ENCODE peak calls at places on chromosomes 3 and 15, in ten cellular contexts. O is HL-60; D is neural progenitor cell; V is WERI-Rb-1; S is CD8-positive, alpha-beta T cell; G is mesothelial cell of epicardium; H is fibroblast of pulmonary artery; U is adrenal gland; J is AG04450; M is GM23338. K is an unnamed sample.

GRCh38 chr3:150446470-150446977 is 38.4 kb downstream of the TSC22D2 start:
- DNase-seq in M (no peak), U (no peak), H (no peak), O (no peak), D (no peak), S (no peak), V (no peak), G (no peak), J (no peak), K (no peak)

GRCh38 chr3:130480736-130481135 is 36.2 kb upstream of the COL6A6 start:
- DNase-seq in G (no peak), J (peak), M (peak), V (peak), U (peak), H (peak), D (peak), S (no peak), O (peak), K (peak)

GRCh38 chr3:14550651-14551611 is 10.8 kb upstream of the GRIP2 start:
- DNase-seq in J (no peak), U (peak), S (no peak), H (peak), O (no peak), M (no peak), D (peak), G (no peak), V (peak), K (no peak)

GRCh38 chr3:117661636-117662095 is 952.1 kb downstream of the TUSC7 start:
- DNase-seq in V (no peak), S (no peak), G (no peak), H (peak), O (no peak), J (peak), D (no peak), U (no peak), M (no peak), K (no peak)

GRCh38 chr3:149402481-149402880 is 25.0 kb upstream of the TM4SF1 start:
- DNase-seq in O (no peak), G (no peak), H (no peak), D (no peak), V (no peak), J (no peak), U (no peak), M (no peak), S (no peak), K (no peak)

GRCh38 chr3:192879346-192880031 is 38.2 kb downstream of the MB21D2 start:
- DNase-seq in J (peak), S (no peak), U (peak), G (peak), O (no peak), D (peak), H (peak), M (peak), V (no peak), K (no peak)

GRCh38 chr3:194019766-194020165 is 116.2 kb upstream of the HES1 start:
- DNase-seq in H (no peak), U (no peak), V (no peak), D (no peak), M (peak), J (no peak), G (no peak), O (no peak), S (no peak), K (peak)

GRCh38 chr15:70532536-70533186 is 230.7 kb downstream of the UACA start:
- DNase-seq in M (no peak), U (no peak), H (no peak), J (no peak), O (no peak), D (no peak), G (no peak), S (no peak), V (no peak), K (no peak)

GRCh38 chr15:67836477-67836876 is 3.4 kb downstream of the RNU6-1 start:
- DNase-seq in G (no peak), V (peak), J (no peak), U (peak), S (peak), D (peak), O (no peak), M (peak), H (peak), K (no peak)

GRCh38 chr15:71588746-71589145 is 221.6 kb upstream of the NR2E3 start:
- DNase-seq in D (no peak), U (no peak), O (no peak), J (peak), S (no peak), V (no peak), M (peak), H (peak), G (no peak), K (no peak)

GRCh38 chr15:32774022-32774421 is 56.2 kb downstream of the GREM1 start:
- DNase-seq in J (peak), M (no peak), D (no peak), H (peak), S (no peak), G (no peak), U (no peak), O (no peak), V (no peak), K (no peak)

GRCh38 chr15:70275461-70276138 is 177.9 kb upstream of the TLE3 start:
- DNase-seq in U (no peak), D (no peak), G (no peak), S (no peak), H (no peak), O (no peak), V (no peak), J (no peak), M (no peak), K (no peak)

GRCh38 chr3:113698213-113698742 is 1.8 kb upstream of the USF3 start:
- DNase-seq in V (no peak), G (no peak), D (no peak), S (no peak), J (no peak), H (no peak), U (no peak), M (no peak), O (no peak), K (no peak)

GRCh38 chr15:89469331-89470107 is 26.9 kb downstream of the RHCG start:
- DNase-seq in M (peak), V (peak), G (no peak), O (no peak), H (no peak), D (peak), J (no peak), U (no peak), S (no peak), K (no peak)

GRCh38 chr3:45909542-45909941 is 23.2 kb downstream of the CCR9 start:
- DNase-seq in O (no peak), U (no peak), H (no peak), V (no peak), M (no peak), S (no peak), J (no peak), G (no peak), D (no peak), K (no peak)

GRCh38 chr3:162168715-162169114 is 672.1 kb downstream of the OTOL1 start:
- DNase-seq in O (no peak), V (no peak), D (no peak), M (no peak), U (no peak), H (no peak), J (no peak), S (no peak), G (no peak), K (no peak)

GRCh38 chr3:184373422-184373821 is 4.6 kb downstream of the THPO start:
- DNase-seq in H (peak), V (no peak), D (no peak), G (no peak), O (no peak), U (peak), S (no peak), J (no peak), M (no peak), K (no peak)

DNA sequence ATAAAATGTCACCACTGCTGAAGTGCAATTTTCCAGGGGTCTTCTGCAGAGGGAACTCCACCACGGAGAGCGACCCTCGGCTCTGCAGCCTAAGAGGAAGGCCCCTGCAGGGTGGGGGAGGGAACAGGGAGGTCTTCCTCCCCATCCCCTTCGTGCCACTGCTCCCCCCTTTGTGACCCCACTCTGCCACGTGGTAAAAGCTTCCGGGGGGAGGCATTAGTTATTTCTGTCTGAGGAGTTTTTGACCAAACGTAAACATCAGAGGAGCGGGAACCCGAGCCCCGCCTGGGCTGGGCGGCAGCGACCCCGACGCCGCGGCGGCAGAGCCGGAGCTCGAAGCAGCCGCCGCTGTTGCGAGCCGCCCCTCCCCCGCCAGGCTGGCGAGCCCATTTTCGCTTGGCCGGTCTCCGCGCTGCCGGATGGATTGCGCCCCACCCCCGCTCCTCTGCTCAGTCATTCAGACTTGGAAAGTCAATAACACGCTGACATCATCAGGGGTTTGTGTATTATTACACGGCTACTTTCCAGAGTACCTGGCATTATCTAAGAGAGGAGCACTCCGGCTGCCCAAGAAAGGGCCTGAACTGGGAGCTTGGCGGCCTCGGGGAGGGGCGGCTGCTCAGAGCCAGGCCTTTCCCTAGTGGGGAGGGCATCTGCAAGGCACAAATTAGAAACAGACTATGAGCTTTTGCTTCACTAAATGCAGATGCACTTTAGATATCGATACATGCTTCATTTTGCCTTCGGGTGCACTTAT is 162.5 kb upstream of the TBL1XR1 start:
- DNase-seq in S (peak), G (peak), U (peak), H (peak), M (peak), J (peak), D (peak), V (peak), O (peak), K (peak)
- TF ChIP-seq CTCF in S (no peak), G (no peak), U (peak), H (no peak), M (no peak), J (peak), D (no peak), V (no peak), O (no peak), K (no peak)

DNA sequence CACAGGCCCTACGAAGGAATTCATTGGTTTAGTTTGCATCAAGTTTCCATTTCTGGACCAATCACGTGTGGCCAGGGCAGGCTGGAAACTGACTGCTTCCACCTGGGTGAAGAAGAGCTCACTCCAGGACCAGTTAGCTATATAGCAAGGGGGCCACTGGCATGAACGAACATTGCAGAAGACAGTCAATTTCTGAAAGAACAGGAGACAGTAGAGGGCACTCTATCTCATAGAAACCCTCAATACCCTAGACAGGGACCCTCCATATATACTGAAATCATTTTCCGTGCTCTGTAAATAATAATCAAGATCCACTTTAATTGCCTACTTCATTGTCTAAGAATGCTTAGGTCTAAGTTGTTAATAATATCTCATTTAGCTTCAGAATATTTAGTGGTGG is 215.6 kb downstream of the CADPS start:
- DNase-seq in O (no peak), U (no peak), S (no peak), G (no peak), D (no peak), J (no peak), M (peak), V (no peak), H (no peak), K (no peak)
- TF ChIP-seq CTCF in O (no peak), U (no peak), S (no peak), G (no peak), D (peak), J (no peak), M (peak), V (peak), H (no peak), K (no peak)

GRCh38 chr3:57681691-57682090 is 11.2 kb downstream of the DENND6A start:
- DNase-seq in V (no peak), D (no peak), S (no peak), M (no peak), U (no peak), H (no peak), O (no peak), G (no peak), J (no peak), K (no peak)

GRCh38 chr3:57683286-57683685 is 9.6 kb downstream of the DENND6A start:
- DNase-seq in J (no peak), O (no peak), M (no peak), G (no peak), D (no peak), S (no peak), H (no peak), V (no peak), U (no peak), K (no peak)

GRCh38 chr3:57680046-57680445 is 12.8 kb downstream of the DENND6A start:
- DNase-seq in D (no peak), U (no peak), V (no peak), G (no peak), J (no peak), M (no peak), S (no peak), O (no peak), H (no peak), K (no peak)

GRCh38 chr3:57682284-57682683 is 10.6 kb downstream of the DENND6A start:
- DNase-seq in D (no peak), J (no peak), U (no peak), M (no peak), O (no peak), V (no peak), G (no peak), S (no peak), H (peak), K (no peak)
- TF ChIP-seq CTCF in D (peak), J (peak), U (no peak), M (no peak), O (no peak), V (no peak), G (peak), S (no peak), H (peak), K (no peak)

GRCh38 chr3:49454457-49454856 is 15.6 kb upstream of the DAG1 start:
- DNase-seq in H (no peak), J (no peak), M (peak), U (peak), S (no peak), D (peak), O (no peak), G (no peak), V (peak), K (no peak)
- TF ChIP-seq CTCF in H (peak), J (no peak), M (peak), U (no peak), S (no peak), D (peak), O (no peak), G (no peak), V (peak), K (no peak)

GRCh38 chr15:74817370-74817737 is 4.7 kb downstream of the LMAN1L start:
- DNase-seq in U (peak), O (peak), D (peak), J (no peak), G (no peak), S (no peak), M (no peak), H (peak), V (peak), K (no peak)
- TF ChIP-seq CTCF in U (peak), O (peak), D (no peak), J (peak), G (no peak), S (no peak), M (peak), H (peak), V (peak), K (no peak)

K was measured in nephron progenitor cell.